ENCODE peak calls at places on chromosomes 3 and 15, in five cellular contexts. P is cardiac muscle cell; G is AG04450; E is CD8-positive, alpha-beta T cell; F is right cardiac atrium. U is an unnamed sample.

GRCh38 chr3:127254730-127255129 is 33.1 kb downstream of the PRR20G start:
- DNase-seq in E (no peak), P (peak; percentile 10), F (no peak), G (no peak), U (no peak)

GRCh38 chr3:89079944-89080343 is 27.5 kb upstream of the EPHA3 start:
- DNase-seq in E (no peak), F (no peak), P (no peak), G (no peak), U (no peak)

GRCh38 chr3:140246578-140246977 is 311.6 kb downstream of the CLSTN2 start:
- DNase-seq in G (no peak), E (no peak), P (no peak), F (no peak), U (no peak)

GRCh38 chr15:75891895-75892294 is 11.8 kb upstream of the FBXO22 start:
- DNase-seq in P (peak; percentile 80), G (peak; percentile 77), F (no peak), E (no peak), U (no peak)

GRCh38 chr3:197533396-197534347 is 22.1 kb downstream of the BDH1 start:
- DNase-seq in E (no peak), F (no peak), P (peak; percentile 22), G (no peak), U (no peak)

GRCh38 chr3:128095222-128095703 is 28.3 kb downstream of the RUVBL1 start:
- DNase-seq in G (peak; percentile 65), E (peak; percentile 78), P (peak; percentile 89), F (peak; percentile 93), U (peak; percentile 65)

GRCh38 chr3:7788881-7789280 is 712.7 kb upstream of the LMCD1 start:
- DNase-seq in F (no peak), P (no peak), G (no peak), E (no peak), U (no peak)

GRCh38 chr3:122730240-122730639 is 49.6 kb downstream of the PARP14 start:
- DNase-seq in F (no peak), P (no peak), E (no peak), G (no peak), U (no peak)

GRCh38 chr3:13021141-13021933 is 51.9 kb downstream of the IQSEC1 start:
- DNase-seq in P (no peak), F (peak; percentile 81), G (no peak), E (no peak), U (no peak)

GRCh38 chr3:111081008-111081545 is 9.5 kb downstream of the NECTIN3 start:
- DNase-seq in G (no peak), F (no peak), E (no peak), P (peak; percentile 24), U (no peak)

GRCh38 chr3:157154563-157155333 is 5.2 kb downstream of the CCNL1 start:
- DNase-seq in F (no peak), G (no peak), P (no peak), E (no peak), U (no peak)
- H3K4me3 ChIP-seq in F (peak overlapping the region; percentile 41), G (peak overlapping the region; percentile 94), P (peak overlapping the region; percentile 23), E (no peak overlapping the region), U (peak overlapping the region; percentile 99)

GRCh38 chr15:83844742-83845141 is 190.8 kb downstream of the ADAMTSL3 start:
- DNase-seq in G (no peak), E (no peak), P (peak; percentile 30), F (no peak), U (no peak)
- H3K27ac ChIP-seq in G (peak overlapping the region; percentile 68), E (no peak overlapping the region), P (no peak overlapping the region), F (peak overlapping the region; percentile 51), U (no peak overlapping the region)

GRCh38 chr3:42914771-42915515 is 9.0 kb downstream of the ZNF662 start:
- DNase-seq in F (no peak), P (peak; percentile 4), E (no peak), G (no peak), U (no peak)
- H3K9me3 ChIP-seq in F (peaks cover 11% of the 10 kb centered on the region), P (no peaks in the 10 kb centered on the region), E (peaks cover 31% of the 10 kb centered on the region), G (peaks cover 10% of the 10 kb centered on the region), U (peaks cover 34% of the 10 kb centered on the region)

DNA sequence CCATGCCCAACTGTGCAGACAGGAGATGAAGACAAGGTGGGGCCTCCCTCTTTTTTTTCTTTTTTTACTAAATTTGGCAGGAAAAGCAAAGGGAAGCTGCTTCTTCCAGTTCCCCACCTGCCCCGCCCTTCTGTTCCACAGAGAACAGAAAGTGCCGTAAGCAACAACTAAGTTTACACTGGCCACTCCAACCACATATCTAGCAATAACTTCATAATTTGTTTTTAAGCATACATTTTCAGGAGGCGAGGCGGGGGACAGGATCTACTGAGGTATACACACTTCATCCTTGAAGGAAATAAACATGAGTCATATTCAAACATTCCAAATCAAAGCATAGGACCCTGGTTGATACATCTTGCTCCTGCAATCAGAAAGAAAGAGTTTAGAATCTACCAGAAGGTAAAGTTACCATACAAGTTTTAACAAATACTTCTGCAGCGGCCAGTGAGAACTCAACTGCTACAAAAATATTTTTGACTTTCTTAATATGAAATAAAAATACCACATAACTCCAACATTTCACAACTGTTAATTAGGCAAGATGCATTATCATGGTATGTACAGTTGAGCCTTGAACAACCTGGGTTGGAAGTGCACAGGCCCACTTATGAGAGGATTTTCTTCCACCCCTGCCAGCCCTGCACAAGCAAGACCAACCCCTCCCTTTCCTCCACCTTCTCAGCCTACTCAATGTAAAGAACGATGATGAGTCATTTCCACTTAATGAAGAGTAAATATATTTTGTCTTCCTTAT is 50.7 kb downstream of the FOXP1 start:
- DNase-seq in G (no peak), P (peak; percentile 39), E (no peak), F (peak; percentile 65), U (peak; percentile 65)
- H3K4me3 ChIP-seq in G (no peak overlapping the region), P (no peak overlapping the region), E (no peak overlapping the region), F (no peak overlapping the region), U (no peak overlapping the region)

U was measured in CD4-positive, CD25-positive, alpha-beta regulatory T cell.